ENCODE peak calls at places on chromosome X, in four cellular contexts. T, A, K and F are unnamed samples.

GRCh38 chrX:13197961-13198761 is 121.7 kb downstream of the ATXN3L start:
- DNase-seq in K (no peak), A (no peak), T (peak; percentile 83), F (no peak)

GRCh38 chrX:147737690-147738089 is 174.0 kb upstream of the FMR1 start:
- DNase-seq in K (no peak), A (no peak), T (no peak), F (no peak)

GRCh38 chrX:46577116-46578005 is 3.8 kb downstream of the CHST7 start:
- DNase-seq in T (no peak), A (peak; percentile 75), K (peak; percentile 28), F (no peak)

GRCh38 chrX:130347336-130347735 is 7.6 kb downstream of the SLC25A14 start:
- DNase-seq in K (no peak), A (peak; percentile 22), T (no peak), F (no peak)

GRCh38 chrX:78029663-78030062 is 60.2 kb upstream of the PGAM4 start:
- DNase-seq in K (no peak), T (no peak), A (peak; percentile 33), F (peak; percentile 0)

GRCh38 chrX:17778984-17779383 is 41.7 kb downstream of the SCML1 start:
- DNase-seq in T (no peak), K (no peak), A (no peak), F (no peak)

GRCh38 chrX:6129195-6129594 is 99.5 kb downstream of the NLGN4X start:
- DNase-seq in A (no peak), T (no peak), K (no peak), F (no peak)

GRCh38 chrX:86066998-86067397 is 19.6 kb upstream of the CHM start:
- DNase-seq in K (no peak), T (no peak), A (no peak), F (no peak)

GRCh38 chrX:129875669-129876068 is 30.3 kb upstream of the UTP14A start:
- DNase-seq in A (peak; percentile 76), K (peak; percentile 77), T (no peak), F (no peak)

GRCh38 chrX:5726246-5726645 is 502.4 kb downstream of the NLGN4X start:
- DNase-seq in T (no peak), K (peak; percentile 34), A (no peak), F (no peak)

GRCh38 chrX:19291086-19291485 is 52.6 kb upstream of the PDHA1 start:
- DNase-seq in T (peak; percentile 38), A (no peak), K (no peak), F (no peak)

GRCh38 chrX:23838953-23839352 is 56.0 kb downstream of the SAT1 start:
- DNase-seq in K (no peak), A (no peak), T (no peak), F (no peak)

GRCh38 chrX:78643106-78643505 is 16.0 kb downstream of the RTL3 start:
- DNase-seq in K (peak; percentile 20), A (peak; percentile 54), T (no peak), F (no peak)

GRCh38 chrX:49226946-49227345 is 6.2 kb downstream of the CACNA1F start:
- DNase-seq in K (no peak), A (no peak), T (no peak), F (no peak)

GRCh38 chrX:47879447-47879846 is 42.7 kb downstream of the ZNF81 start:
- DNase-seq in T (no peak), K (no peak), A (no peak), F (no peak)

GRCh38 chrX:43581888-43582539 is 74.1 kb upstream of the MAOA start:
- DNase-seq in A (no peak), T (no peak), K (no peak), F (no peak)

GRCh38 chrX:43970528-43970927 is 2.7 kb downstream of the NDP start:
- DNase-seq in T (no peak), K (no peak), A (peak; percentile 68), F (no peak)

GRCh38 chrX:9997041-9997440 is 29.9 kb downstream of the CLDN34 start:
- DNase-seq in A (no peak), T (no peak), K (no peak), F (no peak)
- H4K91ac ChIP-seq in A (no peak overlapping the region), T (no peak overlapping the region), K (no peak overlapping the region), F (no peak overlapping the region)

GRCh38 chrX:153887385-153887784 is 1.4 kb upstream of the L1CAM start:
- DNase-seq in A (no peak), K (no peak), T (no peak), F (no peak)
- H3K4me2 ChIP-seq in A (no peak overlapping the region), K (no peak overlapping the region), T (no peak overlapping the region), F (no peak overlapping the region)

DNA sequence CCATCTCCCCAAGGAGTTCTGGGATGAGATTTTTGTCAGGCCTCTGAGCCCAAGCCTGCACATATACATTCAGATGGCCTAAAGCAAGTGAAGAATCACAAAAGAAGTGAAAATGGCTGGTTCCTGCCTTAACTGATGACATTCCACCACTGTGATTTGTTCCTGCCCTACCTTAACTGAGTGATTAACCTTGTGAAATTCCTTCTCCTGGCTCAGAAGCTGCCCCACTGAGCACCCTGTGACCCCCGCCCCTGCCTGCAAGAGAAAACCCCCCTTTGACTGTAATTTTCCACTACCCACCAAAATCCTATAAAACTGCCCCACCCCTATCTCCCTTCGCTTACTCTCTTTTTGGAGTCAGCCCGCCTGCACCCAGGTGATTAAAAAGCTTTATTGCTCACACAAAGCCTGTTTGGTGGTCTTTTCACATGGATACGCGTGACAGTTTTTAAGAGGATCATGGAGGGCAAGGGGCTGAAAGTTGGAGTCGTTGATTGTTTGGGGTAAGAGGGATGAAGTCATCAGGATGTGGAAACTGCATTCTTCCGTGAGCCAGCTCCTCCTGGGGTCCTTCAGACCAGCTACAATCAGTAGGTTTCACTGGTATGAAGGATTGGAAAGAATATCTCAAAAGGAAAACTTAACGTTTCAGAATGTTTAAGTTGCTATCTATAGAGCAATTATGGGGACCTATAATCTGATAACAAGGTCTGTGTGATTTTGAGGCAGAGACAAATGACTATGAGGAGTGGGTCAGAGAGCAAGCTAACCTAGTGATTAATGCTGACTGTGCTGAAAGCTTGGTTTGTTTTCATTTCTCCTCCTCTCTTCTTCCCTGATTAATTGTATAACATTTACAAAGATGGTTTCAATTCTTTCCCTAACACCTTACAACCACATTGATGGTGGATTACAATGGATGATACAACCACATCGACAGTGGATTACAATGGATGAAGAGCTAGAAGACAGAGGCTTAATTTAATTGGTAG is 28.6 kb upstream of the MAGEA11 start:
- DNase-seq in A (no peak), K (no peak), T (no peak), F (no peak)
- H3K9ac ChIP-seq in A (no peak overlapping the region), K (no peak overlapping the region), T (no peak overlapping the region), F (no peak overlapping the region)

DNA sequence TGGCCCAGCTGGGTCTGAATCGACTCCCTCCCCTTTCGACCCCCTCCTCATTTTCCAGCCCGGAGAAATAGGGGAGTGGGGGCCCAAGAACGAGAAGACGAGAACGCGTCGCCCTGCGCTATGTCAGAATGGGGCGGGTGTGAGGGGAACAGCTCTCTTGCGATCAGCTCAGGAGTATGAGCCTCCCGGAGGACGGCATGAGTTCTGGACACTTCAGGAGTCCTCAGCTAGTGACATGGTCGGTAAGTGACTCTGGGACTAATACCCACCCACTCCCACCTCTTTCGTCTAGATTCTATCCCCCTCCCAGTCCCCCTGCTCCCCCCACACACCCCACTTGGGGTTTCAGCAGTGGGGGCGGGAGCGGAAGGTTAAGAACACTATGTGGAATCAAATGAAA is 944 bp downstream of the KLF8 start:
- DNase-seq in T (peak; percentile 26), A (no peak), K (no peak), F (no peak)
- H4K91ac ChIP-seq in T (no peak overlapping the region), A (no peak overlapping the region), K (no peak overlapping the region), F (no peak overlapping the region)

DNA sequence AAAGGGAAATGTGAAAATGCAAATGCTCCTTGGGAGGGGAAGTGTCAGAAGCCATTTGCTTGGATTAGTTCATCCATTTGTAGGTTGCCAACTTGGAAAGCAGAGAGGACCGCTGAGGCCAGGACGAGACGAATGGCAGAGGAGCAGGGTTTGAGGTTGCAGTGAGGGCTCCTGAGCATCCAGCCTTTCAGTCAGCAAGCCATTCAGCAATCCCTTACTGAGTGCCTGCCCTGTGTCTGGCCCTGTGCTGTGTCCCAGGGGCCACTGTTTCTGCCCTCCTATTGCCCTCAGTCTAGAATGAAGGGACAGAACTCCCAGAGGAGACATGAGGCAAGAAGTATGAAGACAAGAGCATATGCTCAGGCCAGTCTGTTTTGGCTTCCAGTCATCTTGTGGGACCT is 45.8 kb upstream of the PGRMC1 start:
- DNase-seq in K (no peak), A (no peak), T (no peak), F (no peak)
- H3K4me2 ChIP-seq in K (no peak overlapping the region), A (no peak overlapping the region), T (no peak overlapping the region), F (no peak overlapping the region)

DNA sequence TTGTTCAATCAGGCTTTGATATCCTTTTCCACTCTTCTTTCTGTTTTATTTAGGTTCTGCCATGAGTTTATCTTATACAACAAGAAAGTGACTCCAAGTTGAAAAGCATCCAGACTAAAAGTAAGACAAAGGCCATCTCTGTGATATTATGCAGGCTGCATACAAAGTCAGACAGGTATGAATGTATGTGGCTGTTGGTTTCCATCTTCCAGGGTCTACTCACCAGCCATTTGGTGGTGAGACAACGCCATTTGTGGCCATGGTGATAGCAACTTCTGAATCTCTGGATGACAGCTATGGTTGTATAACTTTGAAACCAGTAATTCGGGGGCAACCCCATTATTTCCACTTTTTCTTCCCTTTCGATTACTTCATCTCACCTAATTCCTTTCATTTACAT is 17.2 kb upstream of the MSL3 start:
- DNase-seq in T (no peak), A (no peak), K (no peak), F (no peak)
- H3K9ac ChIP-seq in T (no peak overlapping the region), A (no peak overlapping the region), K (no peak overlapping the region), F (no peak overlapping the region)

GRCh38 chrX:70504772-70505450 is 60.3 kb downstream of the DLG3 start:
- DNase-seq in K (no peak), T (no peak), A (no peak), F (no peak)

GRCh38 chrX:70508296-70508911 is 63.8 kb downstream of the DLG3 start:
- DNase-seq in A (peak; percentile 8), K (peak; percentile 1), T (peak; percentile 33), F (no peak)

GRCh38 chrX:70509078-70509477 is 64.4 kb downstream of the DLG3 start:
- DNase-seq in T (no peak), A (no peak), K (no peak), F (no peak)

GRCh38 chrX:70500826-70501225 is 56.2 kb downstream of the DLG3 start:
- DNase-seq in T (no peak), K (no peak), A (no peak), F (no peak)

DNA sequence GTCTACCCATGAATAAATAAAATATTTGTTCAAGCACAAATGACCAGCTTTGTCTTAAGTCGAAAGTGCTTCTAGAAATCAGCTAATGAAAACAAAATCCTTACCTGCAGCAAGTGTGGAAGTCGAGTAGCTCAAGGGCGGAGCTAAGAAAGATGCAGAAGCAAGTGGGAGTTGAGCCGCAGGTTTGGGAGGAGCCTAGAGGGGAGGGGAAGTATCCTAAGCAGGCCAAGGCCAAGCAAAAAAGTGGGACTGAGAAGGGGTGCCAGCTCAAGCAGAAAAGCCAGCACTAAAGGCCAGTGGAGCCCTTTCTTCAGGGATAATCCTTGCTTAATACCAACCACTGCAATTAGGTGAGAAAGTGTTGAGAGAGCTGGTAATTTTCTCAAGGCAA is 60.8 kb downstream of the DLG3 start:
- DNase-seq in T (peak; percentile 30), A (no peak), K (no peak), F (no peak)
- H4K91ac ChIP-seq in T (no peak overlapping the region), A (no peak overlapping the region), K (no peak overlapping the region), F (no peak overlapping the region)